ENCODE peak calls at places on chromosomes 5 and 9, in eight cellular contexts. U, Y, T, B, L, V, C and Z are unnamed samples. For H3K4me1, the result is how much of the 10 kb centered on the place peaks cover.

GRCh38 chr5:32827981-32828380 is 116.9 kb downstream of the NPR3 start:
- DNase-seq in U (no peak), Y (no peak), T (no peak), B (no peak), L (no peak), V (no peak), C (no peak), Z (no peak)

GRCh38 chr5:26009742-26010141 is 1028.6 kb downstream of the CDH9 start:
- DNase-seq in U (no peak), Y (no peak), T (no peak), B (no peak), L (no peak), V (no peak), C (peak), Z (no peak)

GRCh38 chr9:18396102-18396728 is 77.7 kb upstream of the ADAMTSL1 start:
- DNase-seq in U (peak), Y (no peak), T (no peak), B (no peak), L (no peak), V (peak), C (peak), Z (no peak)

GRCh38 chr9:137049544-137050449 is 3.8 kb upstream of the NPDC1 start:
- DNase-seq in U (peak), Y (no peak), T (peak), B (peak), L (peak), V (peak), C (peak), Z (peak)

GRCh38 chr9:112379177-112380101 is 469 bp upstream of the HSDL2 start:
- DNase-seq in U (peak), Y (peak), T (peak), B (peak), L (peak), V (peak), C (peak), Z (peak)

GRCh38 chr5:42951169-42951846 is 88.8 kb downstream of the ANXA2R start:
- DNase-seq in U (peak), Y (no peak), T (peak), B (peak), L (peak), V (no peak), C (no peak), Z (peak)

GRCh38 chr9:115198018-115198417 is 80.1 kb upstream of the TNC start:
- DNase-seq in U (peak), Y (peak), T (peak), B (no peak), L (no peak), V (no peak), C (no peak), Z (no peak)

GRCh38 chr5:153896701-153897100 is 142.0 kb downstream of the FAM114A2 start:
- DNase-seq in U (peak), Y (no peak), T (no peak), B (no peak), L (no peak), V (no peak), C (no peak), Z (no peak)

DNA sequence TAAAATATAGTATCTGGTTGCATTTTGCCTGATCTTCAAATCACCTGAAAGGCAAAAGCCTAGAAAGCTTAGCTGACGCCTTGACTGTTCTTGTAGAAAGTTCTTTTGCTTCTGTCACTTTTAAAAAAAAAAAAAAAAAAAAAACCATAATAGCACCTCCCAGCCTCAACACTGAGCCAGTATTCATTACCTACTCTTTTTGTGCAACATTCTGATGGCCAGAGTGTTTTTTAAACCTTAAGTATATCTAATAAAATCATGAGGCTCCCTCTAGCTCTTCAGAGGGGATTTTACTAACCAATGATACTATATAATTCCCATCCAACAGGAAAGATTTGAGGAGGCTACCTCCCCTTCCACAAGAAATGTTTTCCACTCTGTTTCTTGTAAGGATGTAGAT is 3.9 kb downstream of the BNC2 start:
- DNase-seq in U (peak), Y (no peak), T (no peak), B (no peak), L (no peak), V (no peak), C (no peak), Z (no peak)
- H3K4me3 ChIP-seq in U (no peak), Y (peak), T (no peak), B (no peak), L (peak), V (no peak), C (no peak), Z (no peak)

DNA sequence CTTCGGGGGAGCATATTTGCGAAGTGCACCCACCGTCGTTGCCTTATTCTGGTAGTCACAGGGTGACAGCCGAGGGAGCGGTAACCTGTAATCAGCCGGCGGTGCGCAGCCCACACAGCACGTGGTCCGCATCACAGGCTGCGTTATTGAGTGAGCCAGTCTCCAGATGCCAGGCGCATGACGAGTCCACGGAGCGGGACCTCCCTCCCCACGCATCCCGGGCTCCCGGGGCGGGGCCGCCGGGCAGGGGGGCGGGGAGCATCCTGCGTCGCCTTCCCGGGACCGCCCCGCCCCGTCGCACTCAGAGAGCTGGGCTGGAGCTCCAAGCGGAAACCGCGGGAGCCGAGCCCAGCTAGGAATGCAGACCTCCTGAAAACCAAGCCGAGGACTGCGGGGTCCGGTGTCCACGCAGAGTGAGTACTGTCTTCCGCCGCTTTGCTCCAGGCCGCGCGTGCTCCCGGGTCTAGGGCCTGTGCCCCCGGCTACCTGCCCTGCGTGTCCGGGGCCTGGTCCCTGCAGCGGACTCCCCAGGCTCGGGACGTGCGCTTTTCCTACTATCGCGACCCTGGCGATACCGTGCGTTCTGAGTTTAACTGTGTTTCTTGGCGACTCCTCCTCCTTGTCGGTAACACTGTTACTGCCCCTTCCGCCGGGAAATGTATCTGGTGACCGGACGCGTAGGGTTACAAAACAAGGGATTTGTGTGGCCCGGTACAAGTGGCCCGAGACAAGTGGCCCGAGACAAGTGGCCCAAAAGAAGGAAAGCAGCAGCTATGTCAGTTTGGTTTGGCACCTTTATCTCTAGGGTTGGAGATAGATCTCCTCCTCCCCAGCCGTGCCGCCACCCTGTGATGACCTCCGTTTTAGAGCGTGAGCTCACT is 40.6 kb downstream of the CAST start:
- DNase-seq in U (peak), Y (peak), T (peak), B (peak), L (peak), V (peak), C (peak), Z (peak)
- TF ChIP-seq POLR2A in U (peak), Y (peak), T (peak), B (no peak), L (peak), V (peak), C (no peak), Z (peak)

GRCh38 chr5:175680463-175680862 is 22.6 kb downstream of the HRH2 start:
- DNase-seq in U (no peak), Y (no peak), T (no peak), B (no peak), L (no peak), V (no peak), C (no peak), Z (no peak)

GRCh38 chr5:175681045-175681974 is 23.4 kb downstream of the HRH2 start:
- DNase-seq in U (no peak), Y (no peak), T (no peak), B (no peak), L (no peak), V (no peak), C (no peak), Z (no peak)

GRCh38 chr5:175678074-175678473 is 20.2 kb downstream of the HRH2 start:
- DNase-seq in U (no peak), Y (no peak), T (no peak), B (no peak), L (no peak), V (no peak), C (no peak), Z (no peak)

GRCh38 chr5:175681975-175682354 is 24.1 kb downstream of the HRH2 start:
- DNase-seq in U (no peak), Y (no peak), T (no peak), B (no peak), L (no peak), V (no peak), C (no peak), Z (no peak)

DNA sequence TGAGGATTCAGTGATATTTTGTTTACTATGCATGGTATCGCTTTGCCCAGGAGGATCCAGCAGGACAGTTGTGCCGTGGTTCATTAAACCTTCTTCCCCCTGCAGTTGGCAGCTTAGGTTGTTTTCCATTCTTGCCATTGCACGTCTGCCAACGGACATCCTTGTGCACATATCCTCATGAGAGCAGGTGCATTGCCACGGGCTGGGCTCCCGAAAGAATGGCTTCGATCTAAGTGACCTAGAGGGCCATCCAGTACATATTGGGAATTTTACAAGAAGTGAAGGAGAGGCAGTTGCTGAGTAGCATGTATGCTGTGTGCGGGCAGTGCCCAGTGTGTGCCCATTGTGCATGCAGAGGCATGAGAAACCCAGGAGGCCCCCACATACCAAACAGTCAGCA is 22.1 kb downstream of the HRH2 start:
- DNase-seq in U (no peak), Y (no peak), T (no peak), B (no peak), L (no peak), V (no peak), C (no peak), Z (no peak)
- H3K4me1 ChIP-seq in U (under half), Y (under half), T (under half), B (under half), L (under half), V (under half), C (under half), Z (under half)

GRCh38 chr9:122226142-122226757 is 2.5 kb downstream of the LHX6 start:
- DNase-seq in U (no peak), Y (no peak), T (no peak), B (peak), L (no peak), V (no peak), C (no peak), Z (no peak)
- H3K4me3 ChIP-seq in U (no peak), Y (no peak), T (no peak), B (peak), L (no peak), V (no peak), C (no peak), Z (no peak)

GRCh38 chr9:33044162-33044673 is 19.1 kb downstream of the DNAJA1 start:
- DNase-seq in U (peak), Y (peak), T (peak), B (peak), L (peak), V (peak), C (peak), Z (peak)
- TF ChIP-seq POLR2A in U (peak), Y (no peak), T (peak), B (no peak), L (peak), V (no peak), C (peak), Z (peak)

GRCh38 chr5:56696900-56697299 is 118.4 kb upstream of the MAP3K1 start:
- DNase-seq in U (peak), Y (peak), T (no peak), B (no peak), L (peak), V (no peak), C (no peak), Z (peak)
- H3K4me1 ChIP-seq in U (under half), Y (under half), T (under half), B (under half), L (under half), V (under half), C (under half), Z (under half)

GRCh38 chr5:95697781-95698681 is 15.2 kb upstream of the SPATA9 start:
- DNase-seq in U (no peak), Y (no peak), T (no peak), B (no peak), L (no peak), V (no peak), C (peak), Z (no peak)
- H3K4me3 ChIP-seq in U (no peak), Y (no peak), T (no peak), B (no peak), L (no peak), V (no peak), C (no peak), Z (no peak)